ENCODE peak calls at places on chromosomes 12 and 14, in five cellular contexts. One of them, this sample, is unnamed.
A peak's percentile ranks its signal among the peaks of the same experiment; 100 is the strongest.

GRCh38 chr12:30756074-30756473 is 1.3 kb upstream of the CAPRIN2 start:
- DNase-seq in choroid plexus epithelial cell: no peak
- DNase-seq in esophagus squamous epithelium: no peak
- DNase-seq in CD4-positive, alpha-beta T cell: no peak
- DNase-seq in Panc1: no peak
- DNase-seq in this sample: no peak

GRCh38 chr12:121628037-121628436 is 1.7 kb downstream of the ORAI1 start:
- DNase-seq in choroid plexus epithelial cell: no peak
- DNase-seq in Panc1: no peak
- DNase-seq in esophagus squamous epithelium: no peak
- DNase-seq in CD4-positive, alpha-beta T cell: no peak
- DNase-seq in this sample: no peak

GRCh38 chr14:96040836-96041371 is 1.7 kb downstream of the C14orf132 start:
- DNase-seq in Panc1: no peak
- DNase-seq in CD4-positive, alpha-beta T cell: no peak
- DNase-seq in choroid plexus epithelial cell: peak; percentile 43
- DNase-seq in esophagus squamous epithelium: no peak
- DNase-seq in this sample: no peak

GRCh38 chr12:67663121-67663520 is 14.6 kb downstream of the DYRK2 start:
- DNase-seq in esophagus squamous epithelium: no peak
- DNase-seq in choroid plexus epithelial cell: no peak
- DNase-seq in Panc1: no peak
- DNase-seq in CD4-positive, alpha-beta T cell: no peak
- DNase-seq in this sample: no peak

GRCh38 chr14:106506901-106507305 is 980.5 kb downstream of the TMEM121 start:
- DNase-seq in CD4-positive, alpha-beta T cell: peak; percentile 50
- DNase-seq in choroid plexus epithelial cell: no peak
- DNase-seq in esophagus squamous epithelium: no peak
- DNase-seq in Panc1: no peak
- DNase-seq in this sample: no peak

GRCh38 chr14:65495196-65495595 is 82.7 kb downstream of the FUT8 start:
- DNase-seq in CD4-positive, alpha-beta T cell: no peak
- DNase-seq in esophagus squamous epithelium: no peak
- DNase-seq in Panc1: no peak
- DNase-seq in choroid plexus epithelial cell: peak; percentile 54
- DNase-seq in this sample: no peak

GRCh38 chr14:72892879-72893635 is 844 bp downstream of the DPF3 start:
- DNase-seq in choroid plexus epithelial cell: peak; percentile 36
- DNase-seq in Panc1: no peak
- DNase-seq in esophagus squamous epithelium: no peak
- DNase-seq in CD4-positive, alpha-beta T cell: no peak
- DNase-seq in this sample: no peak

GRCh38 chr14:24435998-24436354 is 6.2 kb downstream of the KHNYN start:
- DNase-seq in choroid plexus epithelial cell: no peak
- DNase-seq in Panc1: no peak
- DNase-seq in esophagus squamous epithelium: no peak
- DNase-seq in CD4-positive, alpha-beta T cell: no peak
- DNase-seq in this sample: no peak

GRCh38 chr12:92506460-92506859 is 196.3 kb upstream of the PLEKHG7 start:
- DNase-seq in esophagus squamous epithelium: no peak
- DNase-seq in Panc1: no peak
- DNase-seq in CD4-positive, alpha-beta T cell: no peak
- DNase-seq in choroid plexus epithelial cell: no peak
- DNase-seq in this sample: no peak

GRCh38 chr12:39505025-39505424 is 62.1 kb upstream of the KIF21A start:
- DNase-seq in choroid plexus epithelial cell: peak; percentile 31
- DNase-seq in esophagus squamous epithelium: no peak
- DNase-seq in Panc1: no peak
- DNase-seq in CD4-positive, alpha-beta T cell: no peak
- DNase-seq in this sample: no peak

GRCh38 chr12:120797677-120798642 is 72.3 kb downstream of the ACADS start:
- DNase-seq in esophagus squamous epithelium: no peak
- DNase-seq in Panc1: no peak
- DNase-seq in choroid plexus epithelial cell: no peak
- DNase-seq in CD4-positive, alpha-beta T cell: no peak
- DNase-seq in this sample: no peak

GRCh38 chr14:35222872-35223471 is 69.2 kb upstream of the PSMA6 start:
- DNase-seq in esophagus squamous epithelium: no peak
- DNase-seq in choroid plexus epithelial cell: no peak
- DNase-seq in CD4-positive, alpha-beta T cell: no peak
- DNase-seq in Panc1: no peak
- DNase-seq in this sample: no peak

GRCh38 chr14:67641902-67642749 is 22.4 kb downstream of the ARG2 start:
- DNase-seq in Panc1: no peak
- DNase-seq in choroid plexus epithelial cell: no peak
- DNase-seq in CD4-positive, alpha-beta T cell: no peak
- DNase-seq in esophagus squamous epithelium: no peak
- DNase-seq in this sample: no peak

GRCh38 chr14:50249118-50249775 is 17.9 kb upstream of the SOS2 start:
- DNase-seq in CD4-positive, alpha-beta T cell: no peak
- DNase-seq in choroid plexus epithelial cell: no peak
- DNase-seq in esophagus squamous epithelium: no peak
- DNase-seq in Panc1: no peak
- DNase-seq in this sample: no peak

GRCh38 chr12:105262461-105263184 is 26.6 kb upstream of the APPL2 start:
- DNase-seq in CD4-positive, alpha-beta T cell: no peak
- DNase-seq in Panc1: no peak
- DNase-seq in choroid plexus epithelial cell: peak; percentile 8
- DNase-seq in esophagus squamous epithelium: no peak
- DNase-seq in this sample: no peak
- TF ChIP-seq CTCF in CD4-positive, alpha-beta T cell: no peak
- TF ChIP-seq CTCF in Panc1: no peak
- TF ChIP-seq CTCF in choroid plexus epithelial cell: no peak
- TF ChIP-seq CTCF in esophagus squamous epithelium: no peak
- TF ChIP-seq CTCF in this sample: no peak

GRCh38 chr14:59197695-59198262 is 9.3 kb downstream of the DAAM1 start:
- DNase-seq in choroid plexus epithelial cell: no peak
- DNase-seq in CD4-positive, alpha-beta T cell: no peak
- DNase-seq in esophagus squamous epithelium: no peak
- DNase-seq in Panc1: no peak
- DNase-seq in this sample: no peak

GRCh38 chr14:59200214-59200613 is 11.7 kb downstream of the DAAM1 start:
- DNase-seq in Panc1: no peak
- DNase-seq in CD4-positive, alpha-beta T cell: no peak
- DNase-seq in esophagus squamous epithelium: no peak
- DNase-seq in choroid plexus epithelial cell: no peak
- DNase-seq in this sample: no peak

GRCh38 chr14:59202031-59202430 is 13.6 kb downstream of the DAAM1 start:
- DNase-seq in Panc1: no peak
- DNase-seq in esophagus squamous epithelium: no peak
- DNase-seq in CD4-positive, alpha-beta T cell: no peak
- DNase-seq in choroid plexus epithelial cell: no peak
- DNase-seq in this sample: no peak

GRCh38 chr14:59199614-59200013 is 11.1 kb downstream of the DAAM1 start:
- DNase-seq in choroid plexus epithelial cell: peak; percentile 39
- DNase-seq in esophagus squamous epithelium: no peak
- DNase-seq in Panc1: no peak
- DNase-seq in CD4-positive, alpha-beta T cell: no peak
- DNase-seq in this sample: no peak

GRCh38 chr14:59199205-59199604 is 10.7 kb downstream of the DAAM1 start:
- DNase-seq in CD4-positive, alpha-beta T cell: no peak
- DNase-seq in esophagus squamous epithelium: no peak
- DNase-seq in Panc1: no peak
- DNase-seq in choroid plexus epithelial cell: peak; percentile 62
- DNase-seq in this sample: no peak
- TF ChIP-seq CTCF in CD4-positive, alpha-beta T cell: no peak
- TF ChIP-seq CTCF in esophagus squamous epithelium: no peak
- TF ChIP-seq CTCF in Panc1: no peak
- TF ChIP-seq CTCF in choroid plexus epithelial cell: peak; percentile 53
- TF ChIP-seq CTCF in this sample: peak; percentile 13

GRCh38 chr14:105087963-105088811 is 23.0 kb upstream of the GPR132 start:
- DNase-seq in CD4-positive, alpha-beta T cell: no peak
- DNase-seq in esophagus squamous epithelium: no peak
- DNase-seq in choroid plexus epithelial cell: peak; percentile 72
- DNase-seq in Panc1: no peak
- DNase-seq in this sample: no peak

GRCh38 chr14:105088812-105089745 is 23.8 kb upstream of the GPR132 start:
- DNase-seq in esophagus squamous epithelium: no peak
- DNase-seq in choroid plexus epithelial cell: peak; percentile 31
- DNase-seq in CD4-positive, alpha-beta T cell: no peak
- DNase-seq in Panc1: no peak
- DNase-seq in this sample: no peak

GRCh38 chr14:105090493-105091334 is 25.5 kb upstream of the GPR132 start:
- DNase-seq in CD4-positive, alpha-beta T cell: peak; percentile 80
- DNase-seq in esophagus squamous epithelium: no peak
- DNase-seq in choroid plexus epithelial cell: peak; percentile 79
- DNase-seq in Panc1: no peak
- DNase-seq in this sample: no peak

GRCh38 chr14:105091335-105092123 is 26.3 kb upstream of the GPR132 start:
- DNase-seq in esophagus squamous epithelium: no peak
- DNase-seq in choroid plexus epithelial cell: no peak
- DNase-seq in CD4-positive, alpha-beta T cell: no peak
- DNase-seq in Panc1: no peak
- DNase-seq in this sample: peak; percentile 60

DNA sequence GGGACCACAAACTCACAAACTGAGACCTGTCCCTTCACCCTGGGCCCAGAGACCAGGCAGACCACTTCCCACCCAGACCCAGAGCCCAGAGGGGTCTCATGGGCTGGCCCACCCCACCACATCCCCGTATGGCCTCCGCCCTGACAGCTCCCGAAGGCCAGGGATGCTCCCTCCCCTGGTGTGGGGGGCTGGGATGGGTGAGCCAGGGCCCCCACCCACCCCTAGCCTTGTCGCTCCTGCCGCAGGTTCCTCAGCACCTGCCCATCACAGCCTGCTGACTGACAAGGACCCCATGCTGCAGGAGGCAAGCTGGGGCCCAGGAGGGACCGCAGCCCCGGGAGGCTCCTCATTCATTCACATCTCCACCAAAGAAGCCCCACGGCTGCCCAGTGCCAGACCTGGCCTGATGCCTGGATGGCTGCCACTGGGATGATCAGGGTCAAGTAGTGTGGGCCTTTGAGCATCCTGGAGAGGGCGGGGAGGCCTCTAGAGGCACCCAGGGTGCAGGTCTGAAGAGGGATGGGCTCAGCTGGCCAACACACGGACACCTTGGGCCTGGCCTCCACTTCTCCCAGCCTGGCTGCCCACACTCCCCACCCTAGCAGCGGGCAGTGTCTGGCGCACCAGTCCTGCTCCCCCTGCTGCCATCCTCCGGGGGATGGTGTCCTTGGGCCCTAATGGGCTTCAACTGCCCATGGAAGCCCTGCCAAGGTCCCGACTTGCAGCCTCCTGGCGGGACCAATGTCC is 24.7 kb upstream of the GPR132 start:
- DNase-seq in esophagus squamous epithelium: no peak
- DNase-seq in choroid plexus epithelial cell: no peak
- DNase-seq in Panc1: no peak
- DNase-seq in CD4-positive, alpha-beta T cell: no peak
- DNase-seq in this sample: no peak
- TF ChIP-seq CTCF in esophagus squamous epithelium: no peak
- TF ChIP-seq CTCF in choroid plexus epithelial cell: no peak
- TF ChIP-seq CTCF in Panc1: no peak
- TF ChIP-seq CTCF in CD4-positive, alpha-beta T cell: no peak
- TF ChIP-seq CTCF in this sample: no peak

GRCh38 chr12:124833693-124834122 is 30.0 kb downstream of the SCARB1 start:
- DNase-seq in choroid plexus epithelial cell: peak; percentile 95
- DNase-seq in CD4-positive, alpha-beta T cell: no peak
- DNase-seq in esophagus squamous epithelium: no peak
- DNase-seq in Panc1: no peak
- DNase-seq in this sample: no peak
- TF ChIP-seq CTCF in choroid plexus epithelial cell: no peak
- TF ChIP-seq CTCF in CD4-positive, alpha-beta T cell: no peak
- TF ChIP-seq CTCF in esophagus squamous epithelium: no peak
- TF ChIP-seq CTCF in Panc1: no peak
- TF ChIP-seq CTCF in this sample: no peak

GRCh38 chr12:127539499-127539898 is 727.5 kb upstream of the TMEM132C start:
- DNase-seq in choroid plexus epithelial cell: no peak
- DNase-seq in CD4-positive, alpha-beta T cell: no peak
- DNase-seq in Panc1: no peak
- DNase-seq in esophagus squamous epithelium: no peak
- DNase-seq in this sample: no peak
- TF ChIP-seq CTCF in choroid plexus epithelial cell: no peak
- TF ChIP-seq CTCF in CD4-positive, alpha-beta T cell: no peak
- TF ChIP-seq CTCF in Panc1: no peak
- TF ChIP-seq CTCF in esophagus squamous epithelium: no peak
- TF ChIP-seq CTCF in this sample: no peak

DNA sequence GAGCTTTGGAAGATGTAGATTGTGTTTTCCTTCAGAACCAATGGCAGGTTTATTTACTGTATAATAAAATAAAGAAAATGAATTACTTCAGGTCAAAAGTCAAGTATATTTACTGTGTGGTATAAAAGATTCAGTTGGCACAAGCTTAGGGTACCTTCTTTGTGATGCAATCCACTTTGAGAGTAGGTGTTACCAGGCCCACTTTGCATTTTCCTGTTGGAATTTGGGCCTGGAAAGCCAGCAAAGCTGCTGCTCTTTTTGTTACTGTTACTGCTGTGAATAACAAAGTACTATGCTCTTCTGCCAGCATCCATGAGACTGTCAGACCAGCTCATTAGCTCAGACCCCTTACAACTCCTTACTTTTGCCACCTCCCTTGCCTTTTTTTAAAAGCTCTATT is 649.0 kb upstream of the SEL1L start:
- DNase-seq in esophagus squamous epithelium: no peak
- DNase-seq in choroid plexus epithelial cell: no peak
- DNase-seq in Panc1: no peak
- DNase-seq in CD4-positive, alpha-beta T cell: no peak
- DNase-seq in this sample: no peak
- TF ChIP-seq CTCF in esophagus squamous epithelium: no peak
- TF ChIP-seq CTCF in choroid plexus epithelial cell: no peak
- TF ChIP-seq CTCF in Panc1: no peak
- TF ChIP-seq CTCF in CD4-positive, alpha-beta T cell: no peak
- TF ChIP-seq CTCF in this sample: no peak

DNA sequence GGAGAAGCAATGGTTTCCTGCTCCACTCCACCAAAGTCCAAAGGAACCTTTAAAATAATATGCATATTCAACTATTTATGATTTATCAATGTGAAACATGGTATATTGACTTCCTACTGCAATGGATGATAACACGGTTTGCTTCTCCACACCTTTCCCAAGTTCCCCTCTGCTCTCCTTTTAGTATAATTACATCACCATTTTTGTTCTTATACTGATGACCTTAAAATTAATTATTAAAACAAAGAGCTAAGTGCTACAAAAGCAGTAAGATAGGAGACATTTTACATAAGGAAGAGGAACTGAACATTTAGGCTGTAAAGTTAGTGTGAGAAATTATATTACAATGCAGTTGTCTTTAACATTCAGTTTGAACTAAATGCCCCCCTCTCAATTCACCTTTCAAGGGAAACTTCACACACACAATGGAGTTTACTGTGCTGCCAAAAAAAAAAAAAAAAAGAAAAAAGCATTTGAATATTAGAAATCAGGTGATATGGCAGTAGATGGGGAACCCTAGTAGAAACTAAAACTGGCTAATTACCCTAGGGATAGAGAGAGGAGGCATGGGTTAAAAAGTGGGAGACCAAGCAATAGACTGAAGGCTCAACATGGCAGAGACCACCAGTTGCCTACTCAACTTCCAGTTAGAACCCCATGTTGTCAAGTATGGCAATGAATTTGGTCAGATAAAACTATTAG is 37.1 kb upstream of the STK38L start:
- DNase-seq in CD4-positive, alpha-beta T cell: no peak
- DNase-seq in esophagus squamous epithelium: no peak
- DNase-seq in choroid plexus epithelial cell: no peak
- DNase-seq in Panc1: no peak
- DNase-seq in this sample: no peak
- TF ChIP-seq CTCF in CD4-positive, alpha-beta T cell: no peak
- TF ChIP-seq CTCF in esophagus squamous epithelium: no peak
- TF ChIP-seq CTCF in choroid plexus epithelial cell: no peak
- TF ChIP-seq CTCF in Panc1: no peak
- TF ChIP-seq CTCF in this sample: no peak

This sample was measured in epithelial cell of proximal tubule.